ENCODE peak calls at places on chromosomes 4 and X, in nine cellular contexts. Z is tibial nerve, G is OCI-LY7, P is sigmoid colon, N is uterus, S is cardiac fibroblast, R is bronchial epithelial cell, I is heart left ventricle, H is AG04450. K is an unnamed sample.
A peak's percentile ranks its signal among the peaks of the same experiment; 100 is the strongest.

GRCh38 chr4:169791527-169792156 is 33.9 kb upstream of the HPF1 start:
- DNase-seq in I (peak; percentile 22), N (peak; percentile 22), P (no peak), H (no peak), R (peak; percentile 44), S (peak; percentile 67), Z (peak; percentile 40), G (no peak), K (peak; percentile 73)

GRCh38 chrX:152674135-152674534 is 24.5 kb upstream of the MAGEA3 start:
- DNase-seq in S (no peak), R (no peak), H (no peak), Z (no peak), I (no peak), N (no peak), G (no peak), P (no peak), K (no peak)

GRCh38 chrX:150159537-150159936 is 203.6 kb upstream of the MAMLD1 start:
- DNase-seq in N (no peak), H (no peak), S (no peak), G (no peak), Z (no peak), P (no peak), R (no peak), I (no peak), K (no peak)

GRCh38 chr4:56301181-56302076 is 85.9 kb downstream of the AASDH start:
- DNase-seq in H (peak; percentile 68), Z (peak; percentile 42), I (peak; percentile 66), G (peak; percentile 77), S (peak; percentile 94), N (peak; percentile 55), P (peak; percentile 79), R (peak; percentile 76), K (peak; percentile 90)

GRCh38 chrX:10636851-10637250 is 16.5 kb upstream of the MID1 start:
- DNase-seq in H (no peak), R (no peak), N (no peak), Z (no peak), I (no peak), S (no peak), P (no peak), G (no peak), K (no peak)

GRCh38 chr4:66059131-66059530 is 388.8 kb upstream of the EPHA5 start:
- DNase-seq in H (no peak), Z (no peak), S (no peak), N (no peak), I (no peak), G (no peak), P (no peak), R (no peak), K (no peak)

GRCh38 chr4:3270141-3270611 is 21.2 kb downstream of the MSANTD1 start:
- DNase-seq in N (no peak), Z (no peak), G (no peak), R (no peak), P (peak; percentile 66), I (peak; percentile 55), S (no peak), H (no peak), K (no peak)

GRCh38 chr4:111283066-111283677 is 660.3 kb upstream of the PITX2 start:
- DNase-seq in R (peak; percentile 48), H (peak; percentile 15), S (peak; percentile 67), G (peak; percentile 55), I (peak; percentile 24), N (peak; percentile 12), Z (peak; percentile 29), P (peak; percentile 52), K (peak; percentile 51)

DNA sequence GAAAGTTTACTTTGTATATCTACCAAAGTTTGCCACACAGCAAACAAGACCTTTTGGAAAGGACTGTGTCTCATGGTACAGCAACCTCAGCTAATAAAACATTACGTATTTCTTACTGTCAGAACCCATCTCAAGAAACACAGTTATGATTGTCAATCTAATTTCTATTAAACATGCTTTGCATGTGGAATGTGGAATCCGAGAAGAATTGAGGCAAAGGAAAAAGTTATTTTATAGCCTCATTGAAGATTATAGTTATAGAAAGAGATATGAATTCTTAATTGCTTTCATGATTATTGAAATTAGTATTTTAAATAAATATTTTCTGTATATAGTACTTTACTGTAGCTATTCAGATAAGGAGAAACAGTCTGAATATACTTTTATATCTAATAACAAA is 5.4 kb downstream of the PCDH7 start:
- DNase-seq in Z (no peak), H (no peak), R (no peak), N (no peak), G (no peak), S (no peak), P (no peak), I (no peak), K (no peak)
- H3K4me3 ChIP-seq in Z (no peak overlapping the region), H (peak overlapping the region; percentile 87), R (peak overlapping the region; percentile 19), N (no peak overlapping the region), G (no peak overlapping the region), S (no peak overlapping the region), P (peak overlapping the region; percentile 73), I (peak overlapping the region; percentile 63), K (no peak overlapping the region)

GRCh38 chr4:141077611-141078225 is 55.6 kb downstream of the RNF150 start:
- DNase-seq in H (no peak), I (peak; percentile 14), S (no peak), P (no peak), N (no peak), Z (no peak), G (no peak), R (no peak), K (no peak)

GRCh38 chr4:141078871-141079270 is 54.4 kb downstream of the RNF150 start:
- DNase-seq in R (no peak), I (no peak), S (peak; percentile 19), N (no peak), Z (no peak), P (no peak), H (no peak), G (no peak), K (no peak)

GRCh38 chr4:141079393-141079930 is 53.8 kb downstream of the RNF150 start:
- DNase-seq in G (no peak), R (no peak), H (no peak), S (no peak), N (no peak), I (no peak), P (no peak), Z (no peak), K (no peak)

GRCh38 chr4:141080668-141081067 is 52.6 kb downstream of the RNF150 start:
- DNase-seq in N (no peak), Z (no peak), I (no peak), P (no peak), S (no peak), R (no peak), G (no peak), H (no peak), K (no peak)

DNA sequence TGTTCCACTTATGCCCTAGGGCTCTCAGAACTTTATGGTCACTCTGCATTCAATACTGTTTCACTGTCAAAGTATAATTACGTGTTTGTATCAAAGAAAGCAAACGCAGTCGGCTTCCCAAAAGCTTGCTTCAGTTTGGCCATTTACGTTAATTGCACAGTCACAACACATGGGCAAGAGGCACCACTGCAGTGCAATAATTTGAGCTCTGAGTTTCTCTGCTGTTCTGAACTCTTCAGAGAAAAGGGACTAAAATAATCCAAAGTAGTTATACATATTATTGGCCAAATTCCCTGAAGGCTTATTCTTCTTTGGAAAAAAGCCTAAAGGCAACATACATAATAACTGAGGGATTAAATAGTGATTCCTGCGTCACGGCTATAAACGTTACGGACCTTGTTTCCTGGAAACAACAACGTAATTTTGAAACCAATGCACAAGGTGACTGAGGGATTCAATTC is 51.3 kb downstream of the RNF150 start:
- DNase-seq in G (no peak), R (no peak), P (no peak), Z (no peak), S (no peak), N (no peak), I (no peak), H (no peak), K (no peak)
- TF ChIP-seq CTCF in G (no peak), R (no peak), P (no peak), Z (no peak), S (no peak), N (no peak), I (no peak), H (no peak), K (no peak)

GRCh38 chr4:79620627-79621026 is 212.6 kb upstream of the GK2 start:
- DNase-seq in R (no peak), H (no peak), G (no peak), P (no peak), N (no peak), Z (no peak), S (no peak), I (no peak), K (no peak)

GRCh38 chr4:79626102-79626501 is 218.1 kb upstream of the GK2 start:
- DNase-seq in Z (no peak), P (no peak), N (no peak), S (peak; percentile 5), R (no peak), G (no peak), H (no peak), I (no peak), K (no peak)

GRCh38 chr4:79621061-79621460 is 213.0 kb upstream of the GK2 start:
- DNase-seq in P (no peak), S (no peak), I (no peak), N (no peak), Z (no peak), G (no peak), H (no peak), R (no peak), K (no peak)

DNA sequence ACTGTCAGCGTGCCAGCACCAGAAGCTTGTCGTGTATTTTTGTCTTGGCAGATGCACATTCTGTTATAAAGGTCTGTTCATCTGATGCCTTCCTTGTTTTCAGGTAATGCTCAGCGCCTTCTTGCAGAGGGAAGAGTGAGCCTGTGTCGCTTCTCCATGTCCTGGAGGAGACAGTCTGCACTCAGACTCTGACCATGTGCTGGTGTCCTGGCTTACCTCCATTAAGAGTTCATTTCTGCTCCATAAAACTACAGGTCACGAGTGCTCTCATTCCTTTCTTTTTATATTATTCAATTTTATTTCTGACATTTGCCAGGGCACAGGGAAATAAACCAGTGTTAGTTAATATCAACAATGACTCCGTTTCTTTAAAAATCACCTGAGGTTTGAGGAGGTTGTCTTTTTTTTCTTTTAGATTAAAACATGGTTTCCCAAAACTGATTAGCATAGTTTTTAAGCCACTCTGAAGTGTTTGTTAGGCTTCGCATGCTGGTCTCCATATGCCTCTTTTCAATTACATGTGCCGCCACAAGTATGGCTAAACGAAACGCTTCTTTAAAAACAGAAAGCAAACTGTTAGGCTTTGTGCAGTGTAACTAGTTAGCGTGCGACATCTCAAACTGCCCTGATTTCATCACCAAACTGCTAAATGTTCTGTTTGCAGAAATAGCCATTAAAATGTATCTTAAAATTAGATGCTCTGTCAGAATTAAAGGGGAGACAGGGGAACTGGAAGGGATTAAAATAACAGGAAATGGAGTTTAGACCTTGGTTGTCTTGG is 215.3 kb upstream of the GK2 start:
- DNase-seq in G (no peak), N (peak; percentile 22), P (peak; percentile 73), Z (peak; percentile 24), S (no peak), H (no peak), R (no peak), I (no peak), K (no peak)
- H3K4me3 ChIP-seq in G (no peak overlapping the region), N (peak overlapping the region; percentile 14), P (peak overlapping the region; percentile 20), Z (no peak overlapping the region), S (no peak overlapping the region), H (no peak overlapping the region), R (no peak overlapping the region), I (no peak overlapping the region), K (no peak overlapping the region)

DNA sequence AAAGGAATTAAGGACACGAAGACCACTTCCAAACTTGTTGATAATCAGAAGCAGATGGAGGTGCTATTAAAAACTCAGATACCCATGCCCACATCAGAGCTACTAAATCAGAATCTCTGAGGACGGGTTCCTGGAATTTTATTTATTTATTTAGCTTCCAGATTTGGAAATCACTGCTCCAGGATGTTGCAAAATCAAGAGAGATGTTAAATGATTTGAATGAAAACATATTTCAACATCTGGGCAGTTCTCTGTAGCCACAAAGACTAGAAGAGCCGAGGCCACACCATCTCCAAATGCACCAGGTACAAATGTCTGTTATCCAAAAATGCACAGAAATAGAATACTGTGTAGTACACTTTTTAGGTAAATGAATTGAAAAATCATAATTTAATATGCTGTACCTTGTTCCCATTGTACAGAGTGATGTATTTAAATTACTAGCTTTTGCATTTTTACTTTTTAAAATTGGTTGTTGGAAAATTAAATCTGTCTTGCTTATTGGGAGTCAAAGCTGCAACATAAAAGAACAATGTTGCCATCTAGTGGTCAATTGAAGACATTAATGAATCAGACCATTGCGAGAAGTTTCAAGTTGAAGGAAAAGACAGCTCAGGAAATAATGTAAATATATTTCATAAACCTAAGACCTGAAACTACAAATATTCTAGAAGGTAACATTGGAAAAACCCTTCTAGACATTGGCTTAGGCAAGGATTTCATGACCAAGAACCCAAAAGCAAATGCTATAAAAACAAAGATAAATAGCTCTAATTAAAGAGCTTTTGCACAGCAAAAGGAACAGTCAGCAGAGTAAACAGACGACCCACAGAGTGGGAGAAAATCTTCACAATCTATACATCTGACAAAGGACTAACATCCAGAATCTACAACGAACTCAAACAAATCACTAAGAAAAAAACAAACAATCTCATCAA is 151.3 kb upstream of the TTC29 start:
- DNase-seq in I (no peak), Z (peak; percentile 36), S (peak; percentile 77), H (peak; percentile 15), R (peak; percentile 68), G (peak; percentile 58), P (no peak), N (no peak), K (peak; percentile 73)
- TF ChIP-seq CTCF in I (peak; percentile 49), Z (peak; percentile 61), S (peak; percentile 44), H (peak; percentile 60), R (peak; percentile 34), G (peak; percentile 86), P (peak; percentile 41), N (peak; percentile 60), K (peak; percentile 35)